ENCODE peak calls at places on chromosomes 13 and 19, in ten cellular contexts. P, T, Q, I, X, K, C, S, M and U are unnamed samples.

GRCh38 chr19:39428309-39429112 is 7.2 kb downstream of the RPS16 start:
- DNase-seq in T (no peak), I (no peak), X (peak), S (peak), C (peak), K (peak), Q (no peak), P (peak), M (peak), U (no peak)

GRCh38 chr19:31534786-31535185 is 185.6 kb upstream of the TSHZ3 start:
- DNase-seq in M (no peak), I (no peak), K (no peak), P (no peak), C (peak), X (no peak), S (peak), T (no peak), Q (no peak), U (peak)

GRCh38 chr19:20470345-20471119 is 95.0 kb downstream of the ZNF737 start:
- DNase-seq in P (peak), S (no peak), T (no peak), C (no peak), I (no peak), Q (no peak), X (no peak), K (no peak), M (peak), U (no peak)

GRCh38 chr13:33183431-33184130 is 102.0 kb downstream of the STARD13 start:
- DNase-seq in I (no peak), S (no peak), P (no peak), T (no peak), C (no peak), X (no peak), K (no peak), Q (no peak), M (no peak), U (no peak)

GRCh38 chr19:19488041-19488874 is 27.1 kb downstream of the TSSK6 start:
- DNase-seq in I (no peak), T (no peak), P (peak), K (no peak), S (no peak), C (no peak), Q (no peak), M (peak), X (peak), U (no peak)

GRCh38 chr13:20191902-20192469 is 752 bp downstream of the GJB2 start:
- DNase-seq in K (no peak), M (peak), Q (no peak), I (no peak), C (no peak), P (no peak), T (no peak), X (no peak), S (peak), U (peak)

GRCh38 chr19:9958451-9958850 is 22.1 kb upstream of the OLFM2 start:
- DNase-seq in I (no peak), K (no peak), T (no peak), P (no peak), M (no peak), S (no peak), Q (no peak), X (no peak), C (no peak), U (no peak)

GRCh38 chr13:77521194-77521593 is 14.3 kb upstream of the SCEL start:
- DNase-seq in P (no peak), S (no peak), M (no peak), I (no peak), Q (no peak), T (no peak), C (no peak), X (no peak), K (no peak), U (no peak)

GRCh38 chr13:80502359-80502758 is 161.4 kb upstream of the SPRY2 start:
- DNase-seq in C (no peak), P (no peak), M (no peak), T (no peak), X (no peak), Q (no peak), I (no peak), K (no peak), S (no peak), U (no peak)

GRCh38 chr13:53200498-53201453 is 172.2 kb downstream of the OLFM4 start:
- DNase-seq in C (peak), M (peak), P (peak), I (no peak), Q (no peak), S (peak), K (no peak), T (no peak), X (peak), U (no peak)

GRCh38 chr13:106063591-106064308 is 471.7 kb downstream of the EFNB2 start:
- DNase-seq in M (no peak), S (no peak), X (no peak), K (no peak), Q (no peak), C (no peak), T (no peak), P (no peak), I (no peak), U (no peak)

GRCh38 chr19:18292810-18293641 is 11.6 kb upstream of the JUND start:
- DNase-seq in S (peak), T (peak), I (peak), K (peak), Q (no peak), X (peak), C (peak), M (peak), P (peak), U (peak)

GRCh38 chr13:28485097-28485496 is 9.8 kb downstream of the FLT1 start:
- DNase-seq in S (no peak), X (no peak), M (no peak), K (no peak), P (no peak), I (no peak), T (no peak), Q (no peak), C (no peak), U (no peak)

GRCh38 chr19:768424-768823 is 17.5 kb downstream of the MISP start:
- DNase-seq in C (no peak), M (no peak), T (no peak), I (no peak), P (no peak), Q (no peak), X (no peak), K (no peak), S (no peak), U (no peak)

GRCh38 chr13:92972751-92973150 is 253.9 kb upstream of the GPC6 start:
- DNase-seq in M (no peak), X (no peak), T (no peak), I (no peak), P (no peak), Q (no peak), K (no peak), C (no peak), S (no peak), U (no peak)

GRCh38 chr19:1133471-1133929 is 29.7 kb downstream of the GPX4 start:
- DNase-seq in K (no peak), I (peak), C (peak), Q (peak), T (peak), P (peak), M (no peak), X (no peak), S (peak), U (no peak)

GRCh38 chr13:25415196-25415595 is 43.4 kb downstream of the ATP8A2 start:
- DNase-seq in I (no peak), P (no peak), T (no peak), K (no peak), C (no peak), Q (no peak), M (no peak), X (no peak), S (no peak), U (no peak)

GRCh38 chr19:5459360-5459759 is 4.1 kb downstream of the ZNRF4 start:
- DNase-seq in C (no peak), M (no peak), I (no peak), P (no peak), K (no peak), Q (no peak), S (no peak), X (no peak), T (no peak), U (no peak)

GRCh38 chr19:15114153-15114540 is 6.9 kb downstream of the SYDE1 start:
- DNase-seq in C (no peak), K (no peak), T (no peak), X (no peak), S (no peak), M (no peak), P (no peak), I (no peak), Q (no peak), U (no peak)

GRCh38 chr19:48835734-48836088 is 580 bp downstream of the HSD17B14 start:
- DNase-seq in P (peak), Q (peak), I (peak), S (peak), K (peak), M (peak), C (no peak), T (peak), X (peak), U (peak)
- TF ChIP-seq POLR2A in P (peak), Q (peak), I (peak), S (no peak), K (peak), M (peak), C (peak), T (no peak), X (no peak), U (no peak)

DNA sequence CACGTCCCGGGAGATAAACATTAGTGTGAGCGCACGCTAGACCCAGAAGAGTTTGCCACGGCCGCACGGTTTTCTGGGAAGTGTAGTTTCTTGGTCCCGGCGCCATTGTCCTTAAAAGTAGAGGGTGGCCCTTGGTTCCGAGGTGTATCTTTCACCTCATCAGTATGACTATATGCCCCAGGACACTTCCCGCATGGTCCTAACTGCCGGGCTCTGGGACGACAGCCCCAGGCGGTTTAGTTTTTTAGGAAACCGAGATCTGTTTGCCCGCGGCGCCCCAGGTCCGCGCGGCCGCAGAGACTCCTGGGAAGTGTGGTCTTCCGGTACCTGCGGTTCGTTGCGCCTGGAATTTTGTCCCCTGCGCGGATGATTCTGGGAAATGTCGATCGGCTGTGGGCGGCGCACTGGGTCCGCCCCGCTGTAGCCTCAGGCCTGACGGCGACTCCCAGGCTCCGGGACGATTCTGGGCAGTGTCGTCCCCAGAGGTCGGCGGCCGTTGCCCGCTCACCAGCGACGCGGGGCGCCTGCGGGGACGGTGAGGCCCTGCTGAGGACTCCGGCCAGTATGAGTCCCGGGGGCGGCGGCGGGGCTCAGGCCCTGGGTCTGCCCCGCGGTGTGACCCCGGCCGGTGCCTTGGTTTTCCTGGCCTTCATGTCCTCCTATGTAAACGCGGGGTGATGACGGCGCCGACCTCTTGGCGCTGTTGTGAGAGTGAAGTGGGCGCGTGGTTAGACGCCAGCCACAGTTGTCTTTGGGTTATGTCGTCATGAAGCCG is at the start of gene ZNF181:
- DNase-seq in T (peak), M (peak), K (peak), I (peak), S (peak), C (peak), Q (peak), X (peak), P (peak), U (peak)
- TF ChIP-seq POLR2A in T (peak), M (peak), K (no peak), I (peak), S (peak), C (no peak), Q (no peak), X (peak), P (peak), U (no peak)

DNA sequence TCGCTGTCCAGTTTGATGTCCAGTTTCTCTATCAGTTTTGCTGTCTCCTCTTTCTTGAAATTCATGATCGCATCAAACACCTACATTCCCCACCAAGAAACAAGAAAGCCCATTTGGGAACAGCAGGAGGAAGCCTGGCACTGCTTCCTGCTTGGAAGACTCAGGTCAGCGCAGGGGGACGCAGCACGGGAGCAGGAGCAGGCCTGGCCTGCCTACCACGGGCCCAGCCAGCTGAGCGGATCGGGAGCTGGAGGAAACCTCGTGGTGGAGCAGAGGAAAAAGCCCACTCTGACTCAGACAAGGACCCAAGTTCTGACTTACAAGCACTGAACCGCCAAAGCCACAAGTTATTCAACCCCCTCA is 3.9 kb downstream of the EEF2 start:
- DNase-seq in Q (no peak), I (no peak), T (no peak), P (no peak), M (no peak), K (no peak), S (no peak), X (no peak), C (no peak), U (no peak)
- TF ChIP-seq POLR2A in Q (no peak), I (no peak), T (no peak), P (no peak), M (no peak), K (no peak), S (peak), X (no peak), C (no peak), U (no peak)

GRCh38 chr19:4303778-4304508 is 455 bp upstream of the FSD1 start:
- DNase-seq in T (no peak), M (no peak), K (no peak), X (no peak), C (no peak), I (peak), Q (no peak), S (no peak), P (no peak), U (no peak)

GRCh38 chr19:4305253-4305612 is 835 bp downstream of the FSD1 start:
- DNase-seq in Q (no peak), M (no peak), X (no peak), P (no peak), S (peak), K (no peak), C (no peak), I (no peak), T (no peak), U (no peak)

GRCh38 chr19:4302238-4302630 is at the start of gene TMIGD2:
- DNase-seq in K (no peak), Q (no peak), I (no peak), S (no peak), T (no peak), M (no peak), X (no peak), P (no peak), C (no peak), U (no peak)

GRCh38 chr19:4305659-4306058 is 1.3 kb downstream of the FSD1 start:
- DNase-seq in Q (no peak), P (no peak), K (no peak), C (no peak), T (no peak), M (no peak), I (no peak), S (no peak), X (no peak), U (no peak)

GRCh38 chr19:4304509-4305252 is at the start of gene FSD1:
- DNase-seq in X (no peak), Q (no peak), M (no peak), T (no peak), S (peak), K (no peak), C (peak), I (peak), P (peak), U (no peak)
- TF ChIP-seq POLR2A in X (no peak), Q (no peak), M (no peak), T (no peak), S (no peak), K (no peak), C (no peak), I (no peak), P (no peak), U (no peak)